ENCODE peak calls at places on chromosomes 5 and 9, in five cellular contexts. U is IMR-90, P is H1, R is trophoblast cell, A is mesenchymal stem cell. L is an unnamed sample. For H3K36me3, the result is how much of the 10 kb centered on the place peaks cover.

GRCh38 chr5:128253224-128253623 is 169.7 kb downstream of the SLC12A2 start:
- DNase-seq in U (no peak), P (no peak), R (no peak), A (no peak), L (no peak)

GRCh38 chr9:112175796-112176315 is 759 bp upstream of the SUSD1 start:
- DNase-seq in U (no peak), P (peak), R (peak), A (no peak), L (no peak)

GRCh38 chr5:111121926-111122325 is 29.8 kb downstream of the WDR36 start:
- DNase-seq in U (no peak), P (no peak), R (no peak), A (no peak), L (no peak)

GRCh38 chr5:82332064-82332855 is 54.1 kb upstream of the RPS23 start:
- DNase-seq in U (no peak), P (no peak), R (no peak), A (peak), L (no peak)

GRCh38 chr9:135592331-135592590 is 30.7 kb downstream of the PAEP start:
- DNase-seq in U (no peak), P (no peak), R (no peak), A (no peak), L (no peak)

GRCh38 chr5:168334161-168335094 is 43.0 kb downstream of the WWC1 start:
- DNase-seq in U (peak), P (peak), R (peak), A (peak), L (peak)

GRCh38 chr5:86786955-86787354 is 169.2 kb downstream of the COX7C start:
- DNase-seq in U (no peak), P (no peak), R (no peak), A (no peak), L (peak)

GRCh38 chr5:56900395-56900794 is 9.0 kb upstream of the SETD9 start:
- DNase-seq in U (peak), P (no peak), R (no peak), A (peak), L (no peak)

GRCh38 chr5:141846031-141846430 is 32.2 kb downstream of the PCDH1 start:
- DNase-seq in U (peak), P (no peak), R (peak), A (peak), L (peak)

GRCh38 chr9:21031091-21031817 is at the start of gene HACD4:
- DNase-seq in U (peak), P (peak), R (peak), A (peak), L (peak)

GRCh38 chr9:137969008-137969407 is 91.4 kb downstream of the CACNA1B start:
- DNase-seq in U (no peak), P (no peak), R (no peak), A (no peak), L (no peak)

GRCh38 chr5:55456216-55456895 is 78.4 kb downstream of the PLPP1 start:
- DNase-seq in U (peak), P (no peak), R (no peak), A (peak), L (no peak)

GRCh38 chr9:20369391-20369790 is 252.9 kb downstream of the MLLT3 start:
- DNase-seq in U (no peak), P (no peak), R (no peak), A (no peak), L (no peak)

GRCh38 chr9:134212809-134213507 is 48.6 kb upstream of the RNU6ATAC start:
- DNase-seq in U (no peak), P (no peak), R (no peak), A (no peak), L (no peak)

GRCh38 chr5:1731091-1731639 is 68.5 kb downstream of the MRPL36 start:
- DNase-seq in U (no peak), P (peak), R (no peak), A (no peak), L (no peak)

GRCh38 chr9:94903961-94904421 is 177.5 kb downstream of the AOPEP start:
- DNase-seq in U (peak), P (peak), R (peak), A (no peak), L (no peak)

GRCh38 chr9:71858812-71859211 is 52.2 kb downstream of the ABHD17B start:
- DNase-seq in U (peak), P (no peak), R (no peak), A (no peak), L (no peak)

GRCh38 chr9:111866976-111867375 is 29.6 kb upstream of the UGCG start:
- DNase-seq in U (peak), P (no peak), R (peak), A (peak), L (no peak)

GRCh38 chr9:78539904-78540303 is 243.0 kb downstream of the PSAT1 start:
- DNase-seq in U (peak), P (no peak), R (no peak), A (peak), L (no peak)

GRCh38 chr5:91016954-91017690 is 366.0 kb downstream of the ARRDC3 start:
- DNase-seq in U (peak), P (no peak), R (peak), A (peak), L (no peak)

GRCh38 chr5:57025961-57026360 is 74.0 kb upstream of the MIER3 start:
- DNase-seq in U (no peak), P (no peak), R (no peak), A (no peak), L (no peak)

GRCh38 chr9:20684865-20685696 is 1.0 kb downstream of the FOCAD start:
- DNase-seq in U (peak), P (no peak), R (peak), A (peak), L (no peak)

GRCh38 chr9:106758911-106759310 is 104.1 kb upstream of the ZNF462 start:
- DNase-seq in U (no peak), P (no peak), R (no peak), A (peak), L (no peak)

GRCh38 chr9:38022995-38023394 is 46.0 kb downstream of the SHB start:
- DNase-seq in U (no peak), P (no peak), R (peak), A (no peak), L (no peak)

DNA sequence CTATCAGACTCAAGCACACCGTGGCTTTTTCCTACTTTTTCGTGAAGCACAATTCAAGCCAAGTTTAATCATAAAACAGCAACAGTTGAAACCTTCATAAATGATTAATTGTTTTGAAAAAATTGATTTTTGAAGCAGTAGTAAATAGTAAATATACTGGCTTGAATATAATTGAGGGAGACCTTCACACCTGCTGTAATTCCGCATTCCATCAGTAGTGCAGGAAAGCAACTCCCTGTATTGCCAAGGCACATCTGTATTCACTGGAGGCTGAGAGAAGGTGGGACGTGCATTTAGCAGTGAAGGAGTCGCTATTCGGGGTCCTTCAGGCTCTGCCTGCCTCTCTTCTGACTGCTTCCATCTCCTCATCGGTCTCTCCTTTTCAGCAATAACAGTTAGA is 203.8 kb downstream of the ZSWIM6 start:
- DNase-seq in U (no peak), P (no peak), R (no peak), A (no peak), L (no peak)
- H3K36me3 ChIP-seq in U (under half), P (under half), R (under half), A (under half), L (half or more)

GRCh38 chr5:170745481-170746061 is 38.0 kb upstream of the GABRP start:
- DNase-seq in U (peak), P (peak), R (peak), A (peak), L (no peak)
- H4K91ac ChIP-seq in U (no peak), P (peak), R (peak), A (no peak), L (no peak)

DNA sequence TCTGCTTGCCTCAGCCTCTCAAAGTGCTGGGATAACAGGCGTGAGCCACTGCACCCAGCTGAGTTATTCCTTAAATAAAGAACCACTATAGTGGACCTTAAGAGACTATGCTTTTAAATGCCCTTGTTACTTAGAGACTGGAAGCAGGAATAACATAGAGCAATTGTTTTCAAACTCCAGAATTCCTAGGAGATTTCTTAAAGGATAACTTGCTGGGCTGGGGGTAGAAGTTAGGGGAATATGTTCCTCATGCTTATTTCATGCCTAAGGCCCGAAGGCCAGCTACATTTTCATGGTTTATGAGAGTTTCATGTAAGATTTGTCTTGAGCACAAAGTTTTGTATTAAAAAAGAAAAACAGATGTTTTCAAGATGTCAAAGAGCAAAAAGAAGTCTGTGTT is 48.2 kb downstream of the CSNK1A1 start:
- DNase-seq in U (no peak), P (no peak), R (no peak), A (no peak), L (no peak)
- H3K36me3 ChIP-seq in U (half or more), P (under half), R (under half), A (under half), L (half or more)

GRCh38 chr5:42811591-42812392 is at the start of gene SELENOP:
- DNase-seq in U (no peak), P (no peak), R (peak), A (peak), L (peak)
- H4K91ac ChIP-seq in U (no peak), P (no peak), R (no peak), A (no peak), L (no peak)

DNA sequence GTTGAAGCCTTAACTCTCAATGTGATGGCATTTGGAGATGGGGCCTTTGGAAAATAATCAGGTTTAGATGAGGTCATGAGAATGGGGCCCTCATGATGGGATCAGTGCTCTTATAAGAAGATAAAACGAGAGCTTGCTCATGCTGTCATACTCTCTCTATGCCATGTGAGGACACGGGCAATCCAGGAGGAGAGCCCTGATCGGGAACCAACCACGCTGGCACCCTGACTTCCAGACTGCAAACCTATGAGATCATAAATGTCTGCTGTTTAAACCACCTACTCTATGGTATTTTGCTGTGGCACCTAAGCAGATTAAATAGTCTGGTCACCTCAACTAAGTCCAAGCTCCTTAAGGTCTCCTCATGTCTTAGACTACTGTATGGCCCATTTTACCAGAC is 10.0 kb downstream of the HMGCS1 start:
- DNase-seq in U (no peak), P (no peak), R (peak), A (no peak), L (no peak)
- H3K36me3 ChIP-seq in U (under half), P (under half), R (under half), A (under half), L (half or more)

GRCh38 chr5:93997562-93997961 is 256.2 kb upstream of the POU5F2 start:
- DNase-seq in U (peak), P (no peak), R (no peak), A (no peak), L (no peak)
- H4K91ac ChIP-seq in U (no peak), P (no peak), R (no peak), A (no peak), L (no peak)

L was measured in neuronal stem cell.